ENCODE peak calls at places on chromosomes 5 and 9, in five cellular contexts. N, G, T, B and J are unnamed samples.
A peak's percentile ranks its signal among the peaks of the same experiment; 100 is the strongest.

GRCh38 chr9:115374724-115375268 is 256.8 kb upstream of the TNC start:
- DNase-seq in T (no peak), B (no peak), N (no peak), G (no peak), J (no peak)

GRCh38 chr5:79886456-79886855 is 104.6 kb downstream of the MTX3 start:
- DNase-seq in T (no peak), B (no peak), G (no peak), N (no peak), J (no peak)

GRCh38 chr5:102737161-102737560 is 17.9 kb upstream of the PAM start:
- DNase-seq in G (no peak), B (no peak), T (no peak), N (no peak), J (no peak)

GRCh38 chr9:14313378-14313940 is 482 bp downstream of the NFIB start:
- DNase-seq in G (peak; percentile 80), N (peak; percentile 61), B (peak; percentile 35), T (no peak), J (no peak)

GRCh38 chr5:168578506-168579205 is 512 bp downstream of the PANK3 start:
- DNase-seq in G (peak; percentile 67), N (no peak), B (no peak), T (no peak), J (peak; percentile 3)

GRCh38 chr5:140883927-140884697 is 2.2 kb downstream of the PCDHA13 start:
- DNase-seq in N (no peak), T (no peak), B (no peak), G (peak; percentile 31), J (no peak)

GRCh38 chr5:1926071-1926440 is 43.3 kb upstream of the IRX4 start:
- DNase-seq in G (no peak), T (no peak), N (no peak), B (no peak), J (no peak)

GRCh38 chr5:139457653-139458306 is 4.8 kb downstream of the ECSCR start:
- DNase-seq in G (no peak), B (no peak), N (no peak), T (no peak), J (no peak)

GRCh38 chr9:94643176-94643575 is 3.9 kb upstream of the FBP1 start:
- DNase-seq in G (no peak), T (no peak), B (no peak), N (no peak), J (no peak)

GRCh38 chr5:53037141-53037859 is 48.1 kb downstream of the ITGA2 start:
- DNase-seq in B (peak; percentile 19), G (no peak), N (peak; percentile 93), T (no peak), J (peak; percentile 72)

GRCh38 chr5:128637031-128637430 is 99.0 kb upstream of the FBN2 start:
- DNase-seq in T (no peak), B (no peak), G (no peak), N (peak; percentile 76), J (peak; percentile 95)

GRCh38 chr5:143896471-143896870 is 84.5 kb downstream of the HMHB1 start:
- DNase-seq in T (no peak), G (no peak), B (no peak), N (peak; percentile 53), J (peak; percentile 36)

GRCh38 chr5:167058481-167058880 is 1233.0 kb upstream of the WWC1 start:
- DNase-seq in N (no peak), G (no peak), B (no peak), T (no peak), J (no peak)

GRCh38 chr9:92378825-92379535 is 25.4 kb downstream of the OGN start:
- DNase-seq in T (no peak), G (peak; percentile 42), B (no peak), N (peak; percentile 66), J (peak; percentile 67)

GRCh38 chr9:91127653-91128052 is 234.1 kb downstream of the AUH start:
- DNase-seq in N (peak; percentile 68), G (no peak), B (no peak), T (no peak), J (peak; percentile 29)

GRCh38 chr9:126534431-126535186 is 79.1 kb upstream of the LMX1B start:
- DNase-seq in T (no peak), B (no peak), G (peak; percentile 71), N (no peak), J (peak; percentile 25)

GRCh38 chr5:150001660-150002493 is 1.3 kb downstream of the HMGXB3 start:
- DNase-seq in G (peak; percentile 78), B (peak; percentile 80), T (no peak), N (peak; percentile 89), J (peak; percentile 82)

GRCh38 chr5:83745821-83746220 is 25.2 kb upstream of the HAPLN1 start:
- DNase-seq in B (no peak), G (no peak), N (peak; percentile 61), T (no peak), J (peak; percentile 52)

GRCh38 chr5:138649316-138649720 is 74.1 kb upstream of the HSPA9 start:
- DNase-seq in G (peak; percentile 38), N (no peak), T (no peak), B (no peak), J (no peak)

GRCh38 chr5:171323806-171324632 is 15.0 kb downstream of the TLX3 start:
- DNase-seq in G (peak; percentile 26), B (no peak), N (no peak), T (no peak), J (no peak)

GRCh38 chr5:108700928-108701327 is 46.8 kb upstream of the FER start:
- DNase-seq in N (no peak), B (no peak), G (no peak), T (no peak), J (no peak)

GRCh38 chr5:135705230-135705631 is 126.4 kb upstream of the CXCL14 start:
- DNase-seq in N (peak; percentile 35), G (no peak), B (no peak), T (no peak), J (peak; percentile 3)

GRCh38 chr9:128001411-128002298 is 20.9 kb upstream of the EEIG1 start:
- DNase-seq in N (peak; percentile 97), T (no peak), B (peak; percentile 84), G (peak; percentile 79), J (peak; percentile 98)

GRCh38 chr5:112635276-112635675 is 102.4 kb upstream of the APC start:
- DNase-seq in T (no peak), N (no peak), G (no peak), B (no peak), J (no peak)

GRCh38 chr9:124290743-124291554 is 33.2 kb downstream of the NEK6 start:
- DNase-seq in N (no peak), T (no peak), B (no peak), G (no peak), J (no peak)

GRCh38 chr9:27181381-27181780 is 72.4 kb downstream of the TEK start:
- DNase-seq in T (no peak), B (no peak), G (no peak), N (peak; percentile 84), J (peak; percentile 62)

GRCh38 chr9:115694014-115694413 is 459.6 kb upstream of the PAPPA start:
- DNase-seq in G (peak; percentile 80), N (peak; percentile 93), T (no peak), B (peak; percentile 30), J (peak; percentile 95)

GRCh38 chr9:107696302-107696701 is 206.7 kb upstream of the KLF4 start:
- DNase-seq in N (no peak), G (no peak), T (no peak), B (no peak), J (no peak)

GRCh38 chr5:135535820-135536801 is at the start of gene NEUROG1:
- DNase-seq in T (no peak), B (no peak), G (peak; percentile 91), N (no peak), J (no peak)

GRCh38 chr5:42993516-42994284 is 46.4 kb downstream of the ANXA2R start:
- DNase-seq in G (no peak), B (no peak), N (peak; percentile 48), T (no peak), J (peak; percentile 76)

GRCh38 chr5:151741678-151742423 is 16.6 kb downstream of the ATOX1 start:
- DNase-seq in B (no peak), G (no peak), N (peak; percentile 86), T (no peak), J (peak; percentile 90)

GRCh38 chr5:97498657-97499056 is 315.6 kb upstream of the RIOK2 start:
- DNase-seq in T (no peak), B (no peak), N (no peak), G (no peak), J (no peak)

GRCh38 chr5:33901176-33901575 is 9.4 kb upstream of the ADAMTS12 start:
- DNase-seq in T (no peak), N (peak; percentile 4), G (no peak), B (no peak), J (peak; percentile 42)

GRCh38 chr9:4147476-4148214 is 152.2 kb downstream of the GLIS3 start:
- DNase-seq in T (no peak), B (no peak), N (no peak), G (peak; percentile 15), J (no peak)